ENCODE peak calls at places on chromosomes 5 and 9, in seven cellular contexts. One of them, this sample, is unnamed.

GRCh38 chr5:176825234-176825633 is 14.9 kb downstream of the UNC5A start:
- DNase-seq in ACHN: no peak
- DNase-seq in OCI-LY7: no peak
- DNase-seq in astrocyte of the spinal cord: no peak
- DNase-seq in type B pancreatic cell: no peak
- DNase-seq in psoas muscle: no peak
- DNase-seq in posterior cingulate gyrus: no peak
- DNase-seq in this sample: no peak

GRCh38 chr5:57175586-57175985 is 1.7 kb downstream of the GPBP1 start:
- DNase-seq in type B pancreatic cell: no peak
- DNase-seq in ACHN: peak
- DNase-seq in posterior cingulate gyrus: no peak
- DNase-seq in astrocyte of the spinal cord: no peak
- DNase-seq in OCI-LY7: peak
- DNase-seq in psoas muscle: no peak
- DNase-seq in this sample: no peak

GRCh38 chr5:23631283-23632045 is 124.1 kb downstream of the PRDM9 start:
- DNase-seq in type B pancreatic cell: no peak
- DNase-seq in ACHN: no peak
- DNase-seq in astrocyte of the spinal cord: peak
- DNase-seq in OCI-LY7: no peak
- DNase-seq in posterior cingulate gyrus: no peak
- DNase-seq in psoas muscle: no peak
- DNase-seq in this sample: peak

GRCh38 chr5:10674582-10674981 is 86.5 kb downstream of the DAP start:
- DNase-seq in psoas muscle: no peak
- DNase-seq in posterior cingulate gyrus: no peak
- DNase-seq in type B pancreatic cell: no peak
- DNase-seq in OCI-LY7: no peak
- DNase-seq in astrocyte of the spinal cord: no peak
- DNase-seq in ACHN: no peak
- DNase-seq in this sample: no peak

GRCh38 chr5:134554319-134555222 is 29.1 kb downstream of the JADE2 start:
- DNase-seq in psoas muscle: peak
- DNase-seq in OCI-LY7: peak
- DNase-seq in type B pancreatic cell: no peak
- DNase-seq in ACHN: peak
- DNase-seq in astrocyte of the spinal cord: peak
- DNase-seq in posterior cingulate gyrus: no peak
- DNase-seq in this sample: peak

GRCh38 chr5:31194892-31195291 is 1.4 kb downstream of the CDH6 start:
- DNase-seq in ACHN: peak
- DNase-seq in OCI-LY7: no peak
- DNase-seq in psoas muscle: no peak
- DNase-seq in posterior cingulate gyrus: no peak
- DNase-seq in type B pancreatic cell: no peak
- DNase-seq in astrocyte of the spinal cord: peak
- DNase-seq in this sample: no peak

GRCh38 chr9:36486933-36487481 is 85.7 kb upstream of the MELK start:
- DNase-seq in type B pancreatic cell: peak
- DNase-seq in OCI-LY7: peak
- DNase-seq in psoas muscle: peak
- DNase-seq in ACHN: peak
- DNase-seq in astrocyte of the spinal cord: peak
- DNase-seq in posterior cingulate gyrus: no peak
- DNase-seq in this sample: peak

GRCh38 chr5:39273314-39273954 is 54.1 kb upstream of the FYB1 start:
- DNase-seq in OCI-LY7: no peak
- DNase-seq in psoas muscle: no peak
- DNase-seq in posterior cingulate gyrus: no peak
- DNase-seq in type B pancreatic cell: no peak
- DNase-seq in astrocyte of the spinal cord: no peak
- DNase-seq in ACHN: no peak
- DNase-seq in this sample: no peak

GRCh38 chr9:26656003-26656940 is 236.3 kb downstream of the CAAP1 start:
- DNase-seq in posterior cingulate gyrus: peak
- DNase-seq in type B pancreatic cell: no peak
- DNase-seq in astrocyte of the spinal cord: peak
- DNase-seq in psoas muscle: no peak
- DNase-seq in OCI-LY7: peak
- DNase-seq in ACHN: peak
- DNase-seq in this sample: no peak

GRCh38 chr5:90135979-90136378 is 273.6 kb downstream of the CETN3 start:
- DNase-seq in psoas muscle: peak
- DNase-seq in astrocyte of the spinal cord: no peak
- DNase-seq in ACHN: no peak
- DNase-seq in posterior cingulate gyrus: no peak
- DNase-seq in OCI-LY7: peak
- DNase-seq in type B pancreatic cell: no peak
- DNase-seq in this sample: no peak

GRCh38 chr5:12477556-12477955 is 573.3 kb upstream of the CTNND2 start:
- DNase-seq in OCI-LY7: no peak
- DNase-seq in type B pancreatic cell: no peak
- DNase-seq in psoas muscle: no peak
- DNase-seq in posterior cingulate gyrus: no peak
- DNase-seq in ACHN: no peak
- DNase-seq in astrocyte of the spinal cord: no peak
- DNase-seq in this sample: no peak

GRCh38 chr5:84028093-84028492 is 307.4 kb upstream of the HAPLN1 start:
- DNase-seq in type B pancreatic cell: no peak
- DNase-seq in OCI-LY7: no peak
- DNase-seq in astrocyte of the spinal cord: peak
- DNase-seq in ACHN: no peak
- DNase-seq in posterior cingulate gyrus: no peak
- DNase-seq in psoas muscle: no peak
- DNase-seq in this sample: no peak

GRCh38 chr9:91163773-91164471 is 197.8 kb downstream of the AUH start:
- DNase-seq in psoas muscle: no peak
- DNase-seq in ACHN: no peak
- DNase-seq in type B pancreatic cell: no peak
- DNase-seq in astrocyte of the spinal cord: no peak
- DNase-seq in OCI-LY7: peak
- DNase-seq in posterior cingulate gyrus: no peak
- DNase-seq in this sample: no peak

GRCh38 chr5:94693043-94693822 is 74.8 kb downstream of the SLF1 start:
- DNase-seq in ACHN: peak
- DNase-seq in astrocyte of the spinal cord: peak
- DNase-seq in posterior cingulate gyrus: no peak
- DNase-seq in OCI-LY7: peak
- DNase-seq in psoas muscle: no peak
- DNase-seq in type B pancreatic cell: no peak
- DNase-seq in this sample: peak

GRCh38 chr5:31630931-31631330 is 8.0 kb upstream of the PDZD2 start:
- DNase-seq in psoas muscle: no peak
- DNase-seq in type B pancreatic cell: no peak
- DNase-seq in astrocyte of the spinal cord: no peak
- DNase-seq in posterior cingulate gyrus: no peak
- DNase-seq in OCI-LY7: no peak
- DNase-seq in ACHN: no peak
- DNase-seq in this sample: no peak

GRCh38 chr5:173486826-173487225 is 129.6 kb downstream of the BOD1 start:
- DNase-seq in psoas muscle: no peak
- DNase-seq in astrocyte of the spinal cord: no peak
- DNase-seq in ACHN: no peak
- DNase-seq in type B pancreatic cell: no peak
- DNase-seq in posterior cingulate gyrus: no peak
- DNase-seq in OCI-LY7: no peak
- DNase-seq in this sample: no peak

GRCh38 chr9:16622541-16622940 is 247.9 kb downstream of the BNC2 start:
- DNase-seq in type B pancreatic cell: no peak
- DNase-seq in posterior cingulate gyrus: no peak
- DNase-seq in ACHN: no peak
- DNase-seq in astrocyte of the spinal cord: no peak
- DNase-seq in OCI-LY7: no peak
- DNase-seq in psoas muscle: no peak
- DNase-seq in this sample: no peak

GRCh38 chr9:37650873-37651768 is at the start of gene FRMPD1:
- DNase-seq in psoas muscle: peak
- DNase-seq in ACHN: peak
- DNase-seq in type B pancreatic cell: peak
- DNase-seq in astrocyte of the spinal cord: peak
- DNase-seq in OCI-LY7: peak
- DNase-seq in posterior cingulate gyrus: peak
- DNase-seq in this sample: peak

GRCh38 chr5:1781726-1782384 is 17.8 kb downstream of the MRPL36 start:
- DNase-seq in psoas muscle: no peak
- DNase-seq in astrocyte of the spinal cord: no peak
- DNase-seq in ACHN: no peak
- DNase-seq in OCI-LY7: peak
- DNase-seq in posterior cingulate gyrus: no peak
- DNase-seq in type B pancreatic cell: no peak
- DNase-seq in this sample: no peak

GRCh38 chr5:154194348-154195329 is 4.1 kb downstream of the GALNT10 start:
- DNase-seq in psoas muscle: no peak
- DNase-seq in OCI-LY7: no peak
- DNase-seq in ACHN: no peak
- DNase-seq in type B pancreatic cell: no peak
- DNase-seq in astrocyte of the spinal cord: peak
- DNase-seq in posterior cingulate gyrus: no peak
- DNase-seq in this sample: peak

GRCh38 chr5:103472820-103473219 is 89.8 kb downstream of the NUDT12 start:
- DNase-seq in OCI-LY7: no peak
- DNase-seq in posterior cingulate gyrus: no peak
- DNase-seq in type B pancreatic cell: no peak
- DNase-seq in psoas muscle: no peak
- DNase-seq in ACHN: no peak
- DNase-seq in astrocyte of the spinal cord: peak
- DNase-seq in this sample: no peak

GRCh38 chr5:132662925-132663770 is 5.2 kb downstream of the IL13 start:
- DNase-seq in ACHN: no peak
- DNase-seq in posterior cingulate gyrus: no peak
- DNase-seq in type B pancreatic cell: no peak
- DNase-seq in psoas muscle: no peak
- DNase-seq in astrocyte of the spinal cord: no peak
- DNase-seq in OCI-LY7: peak
- DNase-seq in this sample: no peak

GRCh38 chr9:25861416-25861815 is 183.2 kb upstream of the TUSC1 start:
- DNase-seq in astrocyte of the spinal cord: no peak
- DNase-seq in OCI-LY7: no peak
- DNase-seq in posterior cingulate gyrus: no peak
- DNase-seq in ACHN: no peak
- DNase-seq in type B pancreatic cell: no peak
- DNase-seq in psoas muscle: no peak
- DNase-seq in this sample: no peak

GRCh38 chr5:63245271-63245670 is 666.7 kb downstream of the LRRC70 start:
- DNase-seq in OCI-LY7: no peak
- DNase-seq in type B pancreatic cell: no peak
- DNase-seq in ACHN: no peak
- DNase-seq in posterior cingulate gyrus: no peak
- DNase-seq in astrocyte of the spinal cord: no peak
- DNase-seq in psoas muscle: no peak
- DNase-seq in this sample: no peak

GRCh38 chr5:32280656-32281081 is 32.1 kb downstream of the MTMR12 start:
- DNase-seq in type B pancreatic cell: no peak
- DNase-seq in posterior cingulate gyrus: no peak
- DNase-seq in psoas muscle: no peak
- DNase-seq in OCI-LY7: peak
- DNase-seq in ACHN: no peak
- DNase-seq in astrocyte of the spinal cord: no peak
- DNase-seq in this sample: no peak